ENCODE peak calls at places on chromosomes 4 and X, in four cellular contexts. E is IMR-90, L is GM12878, P is K562. J is an unnamed sample.
A peak's percentile ranks its signal among the peaks of the same experiment; 100 is the strongest.

GRCh38 chr4:177512646-177513045 is 70.4 kb upstream of the AGA start:
- DNase-seq in E (no peak), L (no peak), P (no peak), J (no peak)

GRCh38 chrX:136214551-136214950 is 36.6 kb downstream of the MAP7D3 start:
- DNase-seq in E (peak; percentile 75), L (no peak), P (no peak), J (no peak)

GRCh38 chr4:146105464-146105863 is 70.1 kb upstream of the LSM6 start:
- DNase-seq in E (no peak), L (no peak), P (no peak), J (no peak)

GRCh38 chrX:11532291-11533075 is 133.2 kb downstream of the ARHGAP6 start:
- DNase-seq in E (peak; percentile 9), L (no peak), P (peak; percentile 59), J (peak; percentile 1)

GRCh38 chrX:3407785-3408184 is 61.3 kb upstream of the MXRA5 start:
- DNase-seq in E (no peak), L (no peak), P (no peak), J (no peak)

GRCh38 chr4:1618438-1618837 is 65.7 kb downstream of the FAM53A start:
- DNase-seq in E (no peak), L (no peak), P (no peak), J (no peak)

GRCh38 chr4:142314686-142315085 is 531.4 kb downstream of the INPP4B start:
- DNase-seq in E (no peak), L (no peak), P (no peak), J (no peak)

GRCh38 chr4:109861271-109861670 is 13.4 kb downstream of the LRIT3 start:
- DNase-seq in E (no peak), L (no peak), P (no peak), J (no peak)

GRCh38 chr4:76203541-76203940 is 10.1 kb downstream of the SCARB2 start:
- DNase-seq in E (no peak), L (no peak), P (no peak), J (no peak)
- TF ChIP-seq ELK1 in E (no peak), L (no peak), P (no peak), J (no peak)

DNA sequence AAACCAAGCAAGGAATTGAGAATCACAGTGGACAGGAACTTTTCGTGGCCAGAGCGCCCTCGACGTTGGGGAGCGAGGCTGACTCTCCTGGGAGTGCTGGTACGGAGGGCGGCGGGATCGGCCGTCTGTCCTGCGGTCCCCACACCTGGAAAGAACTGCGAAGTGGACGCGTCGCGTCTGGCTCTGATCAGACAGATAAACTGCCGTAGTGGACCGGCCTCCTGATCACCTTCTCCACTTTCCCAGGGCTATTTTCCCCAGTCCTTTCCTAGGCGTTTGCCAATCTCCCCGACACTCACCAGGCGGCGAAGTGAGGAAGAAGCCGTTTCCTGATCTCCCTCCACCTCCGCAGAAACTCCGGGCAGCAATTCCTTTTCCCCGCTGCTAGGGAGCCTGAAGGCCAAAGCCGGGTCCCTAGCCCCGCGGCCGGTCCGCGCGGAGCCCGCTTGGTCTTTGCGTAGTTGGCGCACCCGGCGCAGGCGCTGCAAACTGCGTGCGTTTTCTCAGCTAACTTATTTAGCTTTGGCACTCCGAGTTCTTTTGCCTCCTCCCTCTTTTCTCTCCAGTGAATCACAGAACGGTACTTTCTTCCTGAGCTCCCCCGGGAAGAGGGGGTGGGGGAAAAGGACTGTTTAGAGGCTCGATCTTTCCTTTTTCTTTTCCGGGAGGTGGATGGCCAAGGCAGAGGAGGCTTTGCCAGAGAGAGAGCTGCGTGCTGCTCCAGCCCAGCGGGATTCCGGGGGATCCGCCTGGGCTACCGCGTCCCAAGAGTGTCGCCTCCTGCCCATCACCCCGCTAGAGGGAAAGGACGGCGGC is at the start of gene ARSJ:
- DNase-seq in E (peak; percentile 88), L (no peak), P (no peak), J (peak; percentile 42)
- TF ChIP-seq ELK1 in E (no peak), L (no peak), P (no peak), J (no peak)

DNA sequence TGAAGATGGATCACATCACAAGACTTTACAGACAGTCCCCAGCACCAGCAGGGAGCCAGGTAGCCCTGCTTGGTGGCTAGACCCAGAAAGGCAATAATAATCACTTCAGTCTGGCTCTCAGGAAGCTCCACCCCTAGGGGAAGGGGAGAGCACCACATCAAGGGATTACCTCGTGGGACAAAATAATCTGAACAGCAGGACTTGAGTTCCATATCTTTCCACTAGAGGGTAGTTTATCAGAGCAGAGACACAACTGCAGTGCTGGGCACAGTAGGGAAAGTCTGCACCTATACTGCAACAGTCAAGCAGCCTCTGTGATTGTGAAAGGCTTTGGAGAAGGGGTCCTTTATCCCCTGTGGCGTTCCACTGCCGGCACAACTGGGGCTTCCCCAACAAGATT is 547.0 kb upstream of the POU3F4 start:
- DNase-seq in E (no peak), L (no peak), P (no peak), J (no peak)
- TF ChIP-seq ELK1 in E (no peak), L (no peak), P (no peak), J (no peak)

GRCh38 chr4:68489338-68489737 is 42.1 kb downstream of the TMPRSS11E start:
- DNase-seq in E (no peak), L (no peak), P (no peak), J (no peak)
- TF ChIP-seq ELK1 in E (no peak), L (no peak), P (no peak), J (no peak)

DNA sequence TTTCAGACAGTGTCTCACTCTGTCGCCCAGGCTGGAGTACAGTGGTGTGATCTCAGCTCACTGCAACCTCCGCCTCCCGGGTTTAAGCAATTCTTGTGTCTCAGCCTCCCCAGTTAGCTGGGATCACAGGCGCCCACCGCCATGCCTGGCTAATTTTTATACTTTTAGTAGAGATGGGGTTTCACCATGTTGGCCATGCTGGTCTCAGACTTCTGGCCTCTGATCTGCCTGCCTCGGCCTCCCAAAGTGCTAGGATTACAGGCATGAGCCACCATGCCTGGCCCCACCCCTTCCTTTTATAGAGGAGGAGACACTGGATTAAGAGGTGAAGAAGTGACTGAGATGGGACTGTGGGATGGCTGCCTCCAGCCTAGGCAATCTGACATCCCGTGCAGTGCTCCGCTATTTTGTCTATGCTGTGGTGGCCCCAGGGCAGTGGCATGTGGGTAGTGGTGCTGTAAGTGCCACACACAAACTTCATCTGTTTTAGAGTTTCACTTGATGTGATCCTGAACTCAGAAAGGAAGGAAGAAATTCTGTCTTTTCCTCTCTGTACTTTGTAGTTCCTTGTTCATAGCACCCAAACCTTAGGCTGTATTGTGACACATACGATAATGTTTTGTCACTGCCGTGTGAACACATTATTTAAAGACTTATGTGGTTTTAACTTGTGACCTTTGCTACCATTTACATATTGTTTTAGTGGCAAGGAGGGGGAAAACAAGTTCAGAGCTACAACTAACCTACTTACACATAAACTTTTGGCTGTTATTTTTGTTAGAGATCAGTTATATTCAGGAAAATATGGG is 48.9 kb downstream of the FNIP2 start:
- DNase-seq in E (no peak), L (peak; percentile 64), P (no peak), J (no peak)
- TF ChIP-seq ELK1 in E (no peak), L (no peak), P (no peak), J (no peak)

DNA sequence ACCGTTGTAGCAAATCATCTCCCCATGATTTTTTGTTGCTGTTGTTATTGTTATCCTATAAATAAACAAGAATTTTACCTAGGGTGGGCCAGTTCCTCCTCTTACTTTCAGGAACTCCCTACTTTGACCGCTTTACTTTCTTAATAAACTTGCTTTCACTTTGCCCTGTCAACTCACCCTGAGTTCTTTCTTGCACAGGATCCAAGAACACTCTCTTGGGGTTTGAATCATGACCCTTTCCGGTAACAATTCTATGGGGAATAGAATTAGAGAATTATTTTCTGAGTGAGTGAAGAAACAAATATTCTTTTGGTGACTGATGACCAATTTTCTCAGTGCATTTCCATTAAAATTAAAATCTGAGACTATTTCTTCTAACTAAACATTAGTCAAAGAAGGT is 584.0 kb upstream of the TENM3 start:
- DNase-seq in E (no peak), L (no peak), P (no peak), J (no peak)
- TF ChIP-seq ELK1 in E (no peak), L (no peak), P (no peak), J (no peak)

GRCh38 chr4:136829298-136829697 is 703.0 kb downstream of the PCDH18 start:
- DNase-seq in E (no peak), L (no peak), P (no peak), J (no peak)
- TF ChIP-seq ELK1 in E (no peak), L (no peak), P (no peak), J (no peak)

GRCh38 chr4:48651869-48652447 is 128.1 kb downstream of the FRYL start:
- DNase-seq in E (peak; percentile 28), L (no peak), P (no peak), J (no peak)
- TF ChIP-seq ELK1 in E (no peak), L (no peak), P (no peak), J (no peak)

DNA sequence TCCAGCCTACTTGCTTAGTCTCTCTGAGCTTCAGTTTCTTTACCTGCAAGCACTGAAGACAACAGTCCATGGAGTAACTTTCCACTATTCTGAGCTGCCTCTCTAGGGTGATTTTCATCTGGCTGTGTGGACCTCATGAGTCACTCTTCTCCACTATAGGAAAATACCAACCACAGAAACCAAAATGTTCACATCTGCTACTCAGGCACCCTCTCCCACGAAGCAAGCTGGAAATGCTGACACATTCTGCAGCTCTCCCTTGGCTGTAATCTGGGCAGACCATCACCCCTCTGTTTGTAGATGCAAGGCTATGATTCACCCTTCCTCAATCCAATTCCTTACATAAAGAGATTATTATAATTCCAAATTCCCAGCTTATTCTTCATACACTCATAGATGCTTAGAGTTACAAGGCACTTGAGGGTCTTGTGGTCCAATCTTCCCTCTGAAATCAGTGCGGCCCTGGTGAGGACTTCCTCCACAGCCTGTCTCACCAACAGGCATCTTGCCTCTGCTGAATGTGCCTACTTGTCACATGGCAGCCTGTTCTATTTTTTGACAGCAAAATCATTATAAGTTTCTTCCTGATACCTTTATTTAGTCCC is 97.0 kb upstream of the LNX1 start:
- DNase-seq in E (peak; percentile 100), L (peak; percentile 76), P (peak; percentile 18), J (peak; percentile 39)
- TF ChIP-seq ELK1 in E (no peak), L (no peak), P (no peak), J (no peak)